ENCODE peak calls at places on chromosome 12, in four cellular contexts. I is lower leg skin, P is tibial artery, C is psoas muscle. K is an unnamed sample.
A peak's percentile ranks its signal among the peaks of the same experiment; 100 is the strongest.

GRCh38 chr12:100476013-100476751 is 2.5 kb downstream of the NR1H4 start:
- DNase-seq in I (no peak), P (no peak), C (no peak), K (no peak)

GRCh38 chr12:31594681-31595080 is 3.7 kb upstream of the DENND5B start:
- DNase-seq in I (no peak), P (no peak), C (no peak), K (no peak)

GRCh38 chr12:15852383-15852782 is 29.8 kb upstream of the STRAP start:
- DNase-seq in I (no peak), P (no peak), C (no peak), K (peak; percentile 86)

GRCh38 chr12:530308-530707 is 70.6 kb downstream of the B4GALNT3 start:
- DNase-seq in I (no peak), P (no peak), C (no peak), K (peak; percentile 48)

GRCh38 chr12:109589240-109589590 is 15.6 kb downstream of the MVK start:
- DNase-seq in I (no peak), P (no peak), C (no peak), K (no peak)

GRCh38 chr12:129119537-129119936 is 266.3 kb downstream of the GLT1D1 start:
- DNase-seq in I (no peak), P (no peak), C (no peak), K (no peak)

GRCh38 chr12:42483534-42483857 is 106.0 kb downstream of the PRICKLE1 start:
- DNase-seq in I (no peak), P (no peak), C (no peak), K (no peak)

GRCh38 chr12:126258190-126258589 is 1193.0 kb downstream of the AACS start:
- DNase-seq in I (no peak), P (no peak), C (no peak), K (no peak)

GRCh38 chr12:26047401-26048226 is 77.2 kb downstream of the BHLHE41 start:
- DNase-seq in I (no peak), P (no peak), C (peak; percentile 56), K (no peak)

GRCh38 chr12:130480887-130481286 is 143.2 kb downstream of the PIWIL1 start:
- DNase-seq in I (no peak), P (no peak), C (no peak), K (no peak)

GRCh38 chr12:78086553-78087362 is 256.1 kb downstream of the NAV3 start:
- DNase-seq in I (no peak), P (no peak), C (no peak), K (no peak)

GRCh38 chr12:6696690-6697583 is 3.7 kb downstream of the PIANP start:
- DNase-seq in I (no peak), P (no peak), C (no peak), K (no peak)

GRCh38 chr12:6295187-6295811 is 15.2 kb upstream of the PLEKHG6 start:
- DNase-seq in I (no peak), P (no peak), C (no peak), K (peak; percentile 85)

GRCh38 chr12:41743835-41744234 is 400.8 kb downstream of the GXYLT1 start:
- DNase-seq in I (no peak), P (no peak), C (no peak), K (no peak)

GRCh38 chr12:28253175-28253641 is 63.0 kb downstream of the CCDC91 start:
- DNase-seq in I (no peak), P (no peak), C (no peak), K (no peak)

GRCh38 chr12:93237235-93237915 is 140.3 kb upstream of the NUDT4 start:
- DNase-seq in I (no peak), P (peak; percentile 94), C (peak; percentile 74), K (peak; percentile 71)

GRCh38 chr12:113766880-113767878 is 198.9 kb downstream of the RBM19 start:
- DNase-seq in I (no peak), P (no peak), C (no peak), K (peak; percentile 64)

GRCh38 chr12:72261885-72262284 is 10.3 kb upstream of the TRHDE start:
- DNase-seq in I (no peak), P (no peak), C (no peak), K (no peak)

GRCh38 chr12:49543914-49544815 is 5.3 kb downstream of the KCNH3 start:
- DNase-seq in I (no peak), P (no peak), C (no peak), K (no peak)

GRCh38 chr12:74401035-74401434 is 136.6 kb upstream of the ATXN7L3B start:
- DNase-seq in I (no peak), P (no peak), C (no peak), K (no peak)

GRCh38 chr12:50243507-50243906 is 39.8 kb downstream of the LIMA1 start:
- DNase-seq in I (no peak), P (no peak), C (no peak), K (no peak)

GRCh38 chr12:88707800-88708199 is 127.5 kb upstream of the KITLG start:
- DNase-seq in I (no peak), P (no peak), C (no peak), K (no peak)

GRCh38 chr12:26845057-26845666 is 12.2 kb upstream of the ITPR2 start:
- DNase-seq in I (peak; percentile 40), P (peak; percentile 67), C (peak; percentile 71), K (peak; percentile 71)

GRCh38 chr12:121423253-121423652 is 23.3 kb downstream of the RNF34 start:
- DNase-seq in I (no peak), P (no peak), C (no peak), K (no peak)

GRCh38 chr12:60168441-60168840 is 572.6 kb downstream of the SLC16A7 start:
- DNase-seq in I (no peak), P (no peak), C (no peak), K (no peak)

GRCh38 chr12:48157016-48157888 is at the start of gene ASB8:
- DNase-seq in I (peak; percentile 98), P (peak; percentile 99), C (peak; percentile 100), K (peak; percentile 98)

GRCh38 chr12:48159976-48160525 is 2.7 kb upstream of the ASB8 start:
- DNase-seq in I (no peak), P (no peak), C (no peak), K (no peak)

GRCh38 chr12:48163150-48163747 is 5.9 kb upstream of the ASB8 start:
- DNase-seq in I (no peak), P (no peak), C (peak; percentile 23), K (no peak)

GRCh38 chr12:48157889-48158370 is 615 bp upstream of the ASB8 start:
- DNase-seq in I (no peak), P (no peak), C (no peak), K (no peak)

DNA sequence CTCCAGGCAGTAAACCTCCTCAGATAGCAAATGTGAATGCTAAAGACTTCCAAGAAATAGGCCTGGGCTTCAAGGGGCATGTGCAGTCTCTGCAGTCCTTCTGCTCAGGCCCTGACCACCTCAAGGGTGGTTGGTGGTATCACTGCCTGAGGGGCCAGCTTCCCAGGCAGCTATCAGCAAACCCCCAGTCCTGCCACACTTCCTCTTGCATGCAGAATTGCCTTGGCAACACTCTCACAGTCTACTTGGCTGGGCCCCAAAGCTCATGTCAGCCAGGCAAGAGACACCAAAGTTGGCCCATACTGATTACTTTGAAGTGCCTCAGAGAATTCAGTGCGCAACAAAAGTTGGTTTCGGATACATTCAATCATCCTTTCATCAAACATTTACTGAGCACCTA is 3.5 kb upstream of the ASB8 start:
- DNase-seq in I (peak; percentile 34), P (no peak), C (peak; percentile 53), K (no peak)
- H3K4me3 ChIP-seq in I (no peak overlapping the region), P (no peak overlapping the region), C (no peak overlapping the region), K (no peak overlapping the region)

GRCh38 chr12:110960795-110961194 is 40.4 kb upstream of the MYL2 start:
- DNase-seq in I (no peak), P (no peak), C (no peak), K (no peak)

GRCh38 chr12:110957652-110958051 is 37.3 kb upstream of the MYL2 start:
- DNase-seq in I (no peak), P (no peak), C (no peak), K (no peak)

GRCh38 chr12:110957159-110957558 is 36.8 kb upstream of the MYL2 start:
- DNase-seq in I (no peak), P (no peak), C (no peak), K (no peak)
- H3K4me3 ChIP-seq in I (no peak overlapping the region), P (no peak overlapping the region), C (no peak overlapping the region), K (no peak overlapping the region)

DNA sequence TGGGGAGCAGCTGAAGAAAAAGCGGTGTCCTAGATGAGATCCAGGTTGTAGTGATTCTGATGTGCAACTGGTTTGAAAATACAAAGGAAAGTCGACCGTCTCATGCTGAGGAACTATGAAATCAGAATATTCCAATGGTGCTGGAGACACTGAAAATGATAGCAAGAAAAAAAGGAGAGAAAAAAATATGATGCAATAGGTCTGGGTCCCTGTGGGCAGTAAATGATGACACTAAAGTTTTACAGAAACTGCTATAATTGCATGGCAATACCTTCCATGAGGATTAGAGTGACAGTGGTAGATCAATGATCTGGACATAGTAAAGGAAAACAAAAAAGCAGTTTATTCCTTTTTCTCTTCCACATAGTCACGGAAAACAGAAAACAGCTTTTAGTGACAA is 2.3 kb downstream of the PYM1 start:
- DNase-seq in I (no peak), P (no peak), C (no peak), K (no peak)
- H3K4me3 ChIP-seq in I (no peak overlapping the region), P (no peak overlapping the region), C (no peak overlapping the region), K (no peak overlapping the region)

GRCh38 chr12:23169012-23170003 is 544.3 kb downstream of the ETNK1 start:
- DNase-seq in I (no peak), P (no peak), C (no peak), K (no peak)

DNA sequence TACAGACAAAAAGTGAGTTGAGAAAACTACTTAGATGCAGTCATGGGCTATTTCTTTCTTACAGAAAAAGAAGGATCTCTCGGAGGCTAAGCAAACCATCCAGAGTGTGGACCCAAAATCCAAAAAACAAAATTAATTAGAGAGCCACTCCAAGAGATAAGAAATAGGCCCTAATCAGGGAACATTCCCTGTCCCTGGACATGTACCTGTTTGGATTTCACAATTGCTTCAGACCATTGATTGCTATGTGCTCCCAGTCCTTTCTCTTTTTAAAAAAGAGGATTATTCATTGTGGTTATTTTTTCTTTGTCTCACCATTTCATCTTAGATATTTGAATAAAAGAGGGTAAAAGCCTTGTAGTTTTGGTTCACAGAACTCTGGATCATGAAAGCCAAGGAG is 549.9 kb downstream of the ETNK1 start:
- DNase-seq in I (no peak), P (no peak), C (no peak), K (no peak)
- H3K4me3 ChIP-seq in I (no peak overlapping the region), P (no peak overlapping the region), C (no peak overlapping the region), K (no peak overlapping the region)